ENCODE peak calls at places on chromosomes 7 and 10, in seven cellular contexts. F is fibroblast of lung; M is lower lobe of right lung; J is brain microvascular endothelial cell; A is CD8-positive, alpha-beta memory T cell; B is RWPE1; V is breast epithelium. Q is an unnamed sample.

GRCh38 chr7:137936509-137937201 is 65.2 kb downstream of the CREB3L2 start:
- DNase-seq in F (no peak), M (no peak), J (no peak), A (no peak), B (no peak), V (no peak), Q (no peak)

GRCh38 chr10:77341055-77341454 is 296.6 kb downstream of the KCNMA1 start:
- DNase-seq in F (no peak), M (no peak), J (no peak), A (no peak), B (no peak), V (no peak), Q (no peak)

GRCh38 chr7:80386686-80387085 is 125.2 kb downstream of the GNAT3 start:
- DNase-seq in F (peak; percentile 72), M (no peak), J (peak; percentile 40), A (no peak), B (no peak), V (no peak), Q (no peak)

GRCh38 chr10:36721851-36722250 is 403.5 kb upstream of the ANKRD30A start:
- DNase-seq in F (no peak), M (no peak), J (peak; percentile 24), A (no peak), B (no peak), V (no peak), Q (no peak)

GRCh38 chr7:129728875-129729467 is 117.5 kb downstream of the NRF1 start:
- DNase-seq in F (no peak), M (no peak), J (no peak), A (no peak), B (no peak), V (no peak), Q (no peak)

GRCh38 chr7:122006687-122007086 is 133.7 kb downstream of the PTPRZ1 start:
- DNase-seq in F (no peak), M (no peak), J (no peak), A (no peak), B (peak; percentile 38), V (no peak), Q (no peak)

GRCh38 chr7:924541-925231 is 29.8 kb downstream of the ADAP1 start:
- DNase-seq in F (peak; percentile 27), M (peak; percentile 44), J (peak; percentile 43), A (peak; percentile 40), B (no peak), V (no peak), Q (no peak)

GRCh38 chr7:138023618-138024333 is 21.9 kb upstream of the CREB3L2 start:
- DNase-seq in F (no peak), M (no peak), J (no peak), A (no peak), B (no peak), V (no peak), Q (no peak)

GRCh38 chr10:102020938-102021337 is 35.0 kb downstream of the ARMH3 start:
- DNase-seq in F (no peak), M (no peak), J (no peak), A (no peak), B (no peak), V (no peak), Q (no peak)

GRCh38 chr7:101753316-101753715 is 64.1 kb upstream of the CUX1 start:
- DNase-seq in F (no peak), M (no peak), J (no peak), A (no peak), B (no peak), V (no peak), Q (no peak)

GRCh38 chr10:78754269-78755074 is 314.3 kb upstream of the ZMIZ1 start:
- DNase-seq in F (peak; percentile 88), M (no peak), J (peak; percentile 87), A (no peak), B (no peak), V (no peak), Q (no peak)

GRCh38 chr7:98352621-98353020 is 48.3 kb downstream of the BAIAP2L1 start:
- DNase-seq in F (peak; percentile 63), M (no peak), J (peak; percentile 53), A (no peak), B (peak; percentile 91), V (no peak), Q (no peak)

GRCh38 chr10:75018233-75018632 is 93.2 kb upstream of the SAMD8 start:
- DNase-seq in F (no peak), M (no peak), J (no peak), A (no peak), B (no peak), V (no peak), Q (no peak)

GRCh38 chr7:43076606-43077005 is 35.8 kb upstream of the HECW1 start:
- DNase-seq in F (no peak), M (no peak), J (no peak), A (no peak), B (no peak), V (no peak), Q (no peak)

GRCh38 chr7:43072530-43072929 is 39.9 kb upstream of the HECW1 start:
- DNase-seq in F (peak; percentile 9), M (no peak), J (peak; percentile 25), A (no peak), B (no peak), V (no peak), Q (no peak)

GRCh38 chr7:43076189-43076605 is 36.2 kb upstream of the HECW1 start:
- DNase-seq in F (peak; percentile 10), M (no peak), J (peak; percentile 2), A (no peak), B (no peak), V (no peak), Q (no peak)

GRCh38 chr7:43077285-43077684 is 35.2 kb upstream of the HECW1 start:
- DNase-seq in F (no peak), M (no peak), J (no peak), A (no peak), B (no peak), V (no peak), Q (no peak)

DNA sequence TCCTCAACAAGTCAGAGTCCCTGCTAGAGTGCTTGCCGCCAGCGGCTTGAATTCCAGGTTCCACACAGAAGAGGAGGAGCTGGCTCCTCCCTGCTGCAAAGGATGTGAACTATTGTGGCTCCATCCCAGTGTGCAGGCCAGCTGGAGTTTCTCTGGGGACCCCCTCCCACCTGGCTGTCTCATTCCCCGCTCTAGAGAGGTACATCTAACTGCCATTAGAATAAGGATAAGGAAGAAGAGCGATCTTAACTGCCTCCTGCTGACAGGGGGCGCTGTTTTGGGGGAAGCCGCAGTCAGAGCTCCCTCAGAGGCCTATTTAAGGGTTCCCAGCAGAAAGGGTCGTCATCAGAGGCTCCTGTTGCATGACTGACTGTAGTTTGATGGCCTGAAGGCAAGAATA is 40.8 kb upstream of the HECW1 start:
- DNase-seq in F (no peak), M (no peak), J (no peak), A (no peak), B (no peak), V (no peak), Q (no peak)
- H3K27ac ChIP-seq in F (no peak overlapping the region), M (no peak overlapping the region), J (no peak overlapping the region), A (no peak overlapping the region), B (no peak overlapping the region), V (no peak overlapping the region), Q (no peak overlapping the region)

DNA sequence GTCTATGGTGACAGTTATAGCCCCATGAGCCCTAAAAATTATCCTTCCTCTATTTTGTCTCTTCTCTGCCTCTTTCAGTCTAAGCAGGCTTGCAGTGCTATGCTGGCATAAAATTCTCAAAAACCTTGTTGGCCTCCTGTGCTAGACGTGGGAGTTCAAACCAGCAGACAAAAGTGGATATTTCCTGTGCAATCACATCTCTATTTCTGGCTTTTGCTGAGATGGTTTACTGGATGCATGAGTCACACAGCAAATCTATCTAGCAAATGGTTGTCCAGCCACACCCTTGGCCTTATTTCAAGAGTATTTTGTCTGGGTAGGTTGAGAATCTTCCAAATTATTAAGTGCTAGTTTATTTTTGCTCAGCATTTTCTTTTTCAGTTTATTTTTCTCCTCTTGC is 370.8 kb downstream of the CDC14C start:
- DNase-seq in F (peak; percentile 88), M (no peak), J (no peak), A (no peak), B (peak; percentile 70), V (no peak), Q (no peak)
- H3K27ac ChIP-seq in F (no peak overlapping the region), M (no peak overlapping the region), J (no peak overlapping the region), A (no peak overlapping the region), B (peak overlapping the region; percentile 72), V (no peak overlapping the region), Q (no peak overlapping the region)

DNA sequence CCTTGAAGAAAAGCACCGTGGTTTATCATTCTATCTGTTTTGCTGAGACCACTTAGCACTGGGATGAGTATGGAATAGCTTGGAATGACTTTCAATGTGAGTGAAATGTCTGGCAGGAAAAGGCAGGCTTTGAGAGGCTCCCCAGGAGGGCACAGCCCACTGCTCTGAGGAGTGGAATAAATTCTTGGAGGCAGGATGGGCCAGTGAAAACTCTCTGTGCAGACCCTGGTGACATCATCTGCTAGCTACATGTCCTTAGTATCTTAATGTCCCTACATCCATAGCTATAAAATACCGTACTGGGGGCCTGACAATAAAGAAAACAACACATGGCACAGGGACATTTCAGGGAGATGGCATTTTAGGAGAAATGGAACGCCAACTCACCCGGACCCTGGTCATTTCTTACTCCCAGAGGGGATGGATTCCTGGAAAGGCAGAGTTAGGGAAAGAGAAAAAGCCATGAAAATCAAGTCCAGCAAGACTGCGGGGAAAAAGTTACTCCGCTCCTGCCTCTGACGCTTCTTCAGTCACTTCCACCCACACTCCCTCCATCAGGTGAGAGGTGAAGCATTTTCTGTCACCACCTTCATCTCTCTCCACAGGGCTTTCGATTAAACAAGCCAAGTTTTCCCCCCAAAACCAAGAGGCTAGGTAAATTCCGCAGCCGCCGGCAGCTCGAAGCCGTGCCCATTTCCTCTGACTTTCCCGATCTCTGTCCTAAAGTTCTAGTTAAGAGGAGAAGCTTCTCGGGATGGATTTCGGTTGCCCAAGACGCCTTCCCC is 974 bp downstream of the ZNF239 start:
- DNase-seq in F (peak; percentile 10), M (no peak), J (no peak), A (no peak), B (no peak), V (no peak), Q (no peak)
- H3K27ac ChIP-seq in F (peak overlapping the region; percentile 47), M (peak overlapping the region; percentile 75), J (peak overlapping the region; percentile 37), A (peak overlapping the region; percentile 45), B (no peak overlapping the region), V (peak overlapping the region; percentile 48), Q (peak overlapping the region; percentile 29)

GRCh38 chr7:81725003-81725402 is 44.8 kb downstream of the HGF start:
- DNase-seq in F (peak; percentile 29), M (no peak), J (no peak), A (no peak), B (no peak), V (no peak), Q (no peak)

GRCh38 chr7:81725496-81726117 is 44.2 kb downstream of the HGF start:
- DNase-seq in F (peak; percentile 96), M (no peak), J (peak; percentile 88), A (no peak), B (no peak), V (no peak), Q (no peak)

GRCh38 chr7:81715984-81716588 is 53.8 kb downstream of the HGF start:
- DNase-seq in F (peak; percentile 53), M (no peak), J (peak; percentile 79), A (no peak), B (peak; percentile 14), V (no peak), Q (no peak)

GRCh38 chr7:81719865-81720264 is 50.0 kb downstream of the HGF start:
- DNase-seq in F (no peak), M (no peak), J (no peak), A (no peak), B (no peak), V (no peak), Q (no peak)

DNA sequence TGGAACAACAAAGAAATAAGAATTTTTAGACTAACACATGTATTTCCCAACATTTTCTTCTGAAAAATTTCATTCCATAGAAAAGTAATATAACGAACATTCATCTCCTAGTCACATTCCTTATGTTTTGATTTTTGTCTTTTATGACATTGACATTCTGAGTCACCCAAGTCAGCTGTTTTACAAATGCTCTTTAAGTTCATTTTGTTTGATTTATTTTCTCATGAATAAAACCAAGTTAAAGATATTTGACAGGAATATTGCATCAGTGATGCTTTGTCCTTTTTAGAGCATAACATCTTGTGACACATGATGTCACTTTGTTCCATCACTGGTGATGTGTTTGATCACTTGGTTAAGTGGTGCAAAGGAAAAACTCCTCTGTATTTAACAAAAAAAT is 48.4 kb downstream of the HGF start:
- DNase-seq in F (no peak), M (no peak), J (no peak), A (no peak), B (no peak), V (no peak), Q (no peak)
- H3K27ac ChIP-seq in F (no peak overlapping the region), M (no peak overlapping the region), J (no peak overlapping the region), A (no peak overlapping the region), B (no peak overlapping the region), V (no peak overlapping the region), Q (no peak overlapping the region)

Q was measured in caudate nucleus.